ENCODE peak calls at places on chromosomes 5 and 9, in five cellular contexts. Q, M, I, S and F are unnamed samples.

GRCh38 chr5:129361441-129362025 is 98.6 kb upstream of the ADAMTS19 start:
- DNase-seq in Q (peak; percentile 36), M (peak; percentile 72), I (no peak), S (no peak), F (no peak)

GRCh38 chr9:70113403-70114022 is 69.9 kb downstream of the MAMDC2 start:
- DNase-seq in Q (peak; percentile 75), M (peak; percentile 82), I (no peak), S (no peak), F (peak; percentile 51)

GRCh38 chr5:14386882-14387575 is 194.6 kb upstream of the OTULINL start:
- DNase-seq in Q (no peak), M (peak; percentile 30), I (no peak), S (no peak), F (no peak)

GRCh38 chr9:36818242-36818938 is 215.7 kb downstream of the PAX5 start:
- DNase-seq in Q (no peak), M (peak; percentile 48), I (no peak), S (no peak), F (no peak)

GRCh38 chr5:69484891-69485290 is 7.7 kb upstream of the OCLN start:
- DNase-seq in Q (peak; percentile 88), M (no peak), I (no peak), S (no peak), F (no peak)

GRCh38 chr9:68781866-68782265 is 76.8 kb downstream of the PIP5K1B start:
- DNase-seq in Q (no peak), M (no peak), I (no peak), S (no peak), F (no peak)

GRCh38 chr5:5419291-5420210 is 2.9 kb upstream of the ICE1 start:
- DNase-seq in Q (peak; percentile 93), M (peak; percentile 79), I (no peak), S (peak; percentile 30), F (peak; percentile 82)

GRCh38 chr5:25763781-25764180 is 1119.0 kb upstream of the CDH10 start:
- DNase-seq in Q (no peak), M (no peak), I (no peak), S (no peak), F (no peak)

GRCh38 chr5:138655530-138656245 is 80.5 kb upstream of the HSPA9 start:
- DNase-seq in Q (no peak), M (no peak), I (peak; percentile 22), S (no peak), F (no peak)

GRCh38 chr5:135545115-135545514 is 9.4 kb upstream of the NEUROG1 start:
- DNase-seq in Q (no peak), M (peak; percentile 49), I (no peak), S (no peak), F (no peak)

GRCh38 chr5:78501411-78502338 is 141.3 kb downstream of the SCAMP1 start:
- DNase-seq in Q (no peak), M (no peak), I (no peak), S (no peak), F (no peak)

GRCh38 chr9:81578606-81579005 is 110.7 kb downstream of the TLE1 start:
- DNase-seq in Q (peak; percentile 62), M (no peak), I (no peak), S (no peak), F (no peak)

GRCh38 chr5:61637566-61637965 is 305.5 kb downstream of the ZSWIM6 start:
- DNase-seq in Q (no peak), M (peak; percentile 33), I (no peak), S (no peak), F (no peak)

GRCh38 chr5:112878760-112879159 is 17.7 kb downstream of the SRP19 start:
- DNase-seq in Q (peak; percentile 67), M (peak; percentile 19), I (no peak), S (no peak), F (no peak)

GRCh38 chr5:44875661-44876250 is 67.0 kb downstream of the MRPS30 start:
- DNase-seq in Q (peak; percentile 65), M (peak; percentile 7), I (peak; percentile 78), S (no peak), F (no peak)

GRCh38 chr5:26807231-26808199 is 230.9 kb downstream of the CDH9 start:
- DNase-seq in Q (no peak), M (peak; percentile 31), I (no peak), S (no peak), F (no peak)

GRCh38 chr5:66646570-66646969 is 50.4 kb downstream of the MAST4 start:
- DNase-seq in Q (no peak), M (no peak), I (no peak), S (no peak), F (no peak)

GRCh38 chr5:10046681-10047080 is 203.0 kb downstream of the ATPSCKMT start:
- DNase-seq in Q (no peak), M (no peak), I (no peak), S (no peak), F (no peak)

GRCh38 chr5:172342907-172343306 is 59.3 kb upstream of the UBTD2 start:
- DNase-seq in Q (peak; percentile 34), M (no peak), I (no peak), S (no peak), F (no peak)

GRCh38 chr9:111525056-111525977 is at the start of gene ZNF483:
- DNase-seq in Q (peak; percentile 76), M (peak; percentile 94), I (no peak), S (no peak), F (peak; percentile 91)

GRCh38 chr9:128001411-128002298 is 20.9 kb upstream of the EEIG1 start:
- DNase-seq in Q (peak; percentile 75), M (peak; percentile 79), I (no peak), S (no peak), F (no peak)

GRCh38 chr5:123937230-123937629 is 425.3 kb downstream of the CSNK1G3 start:
- DNase-seq in Q (peak; percentile 70), M (peak; percentile 91), I (peak; percentile 39), S (no peak), F (no peak)

GRCh38 chr9:98450486-98450885 is 195.0 kb upstream of the TBC1D2 start:
- DNase-seq in Q (peak; percentile 55), M (no peak), I (no peak), S (no peak), F (no peak)

GRCh38 chr5:117562647-117563046 is 988.0 kb upstream of the SEMA6A start:
- DNase-seq in Q (no peak), M (no peak), I (no peak), S (no peak), F (no peak)

GRCh38 chr5:886716-887325 is 5.8 kb downstream of the BRD9 start:
- DNase-seq in Q (no peak), M (no peak), I (no peak), S (no peak), F (no peak)

GRCh38 chr5:146884230-146884629 is 5.7 kb upstream of the PPP2R2B start:
- DNase-seq in Q (no peak), M (no peak), I (no peak), S (no peak), F (no peak)

GRCh38 chr9:135281151-135281550 is 193.7 kb downstream of the OLFM1 start:
- DNase-seq in Q (no peak), M (peak; percentile 56), I (no peak), S (no peak), F (no peak)

GRCh38 chr9:131098391-131099087 is 2.2 kb downstream of the AIF1L start:
- DNase-seq in Q (no peak), M (peak; percentile 50), I (no peak), S (no peak), F (no peak)

GRCh38 chr5:14035859-14036440 is 91.5 kb upstream of the DNAH5 start:
- DNase-seq in Q (peak; percentile 99), M (peak; percentile 94), I (peak; percentile 94), S (no peak), F (no peak)

GRCh38 chr9:127078988-127079387 is 43.4 kb downstream of the ANGPTL2 start:
- DNase-seq in Q (no peak), M (no peak), I (no peak), S (no peak), F (no peak)

GRCh38 chr5:31106742-31107546 is 86.5 kb upstream of the CDH6 start:
- DNase-seq in Q (peak; percentile 53), M (peak; percentile 47), I (no peak), S (no peak), F (no peak)

GRCh38 chr5:172606156-172606785 is 34.8 kb upstream of the NEURL1B start:
- DNase-seq in Q (no peak), M (no peak), I (no peak), S (no peak), F (no peak)

GRCh38 chr5:150111121-150111520 is 24.8 kb upstream of the CSF1R start:
- DNase-seq in Q (no peak), M (no peak), I (no peak), S (no peak), F (no peak)

GRCh38 chr9:33813712-33814641 is 3.0 kb upstream of the UBE2R2 start:
- DNase-seq in Q (peak; percentile 78), M (peak; percentile 62), I (peak; percentile 81), S (no peak), F (peak; percentile 56)

GRCh38 chr5:55568629-55569512 is 34.1 kb upstream of the PLPP1 start:
- DNase-seq in Q (peak; percentile 10), M (peak; percentile 28), I (no peak), S (no peak), F (no peak)

GRCh38 chr9:115362101-115362500 is 244.1 kb upstream of the TNC start:
- DNase-seq in Q (no peak), M (no peak), I (no peak), S (no peak), F (no peak)

GRCh38 chr9:134165357-134166315 is 1.3 kb upstream of the RNU6ATAC start:
- DNase-seq in Q (peak; percentile 17), M (no peak), I (no peak), S (no peak), F (no peak)

GRCh38 chr5:6770826-6771607 is 57.8 kb downstream of the TENT4A start:
- DNase-seq in Q (no peak), M (no peak), I (no peak), S (no peak), F (no peak)

GRCh38 chr9:131733601-131734061 is 6.2 kb downstream of the RAPGEF1 start:
- DNase-seq in Q (peak; percentile 96), M (peak; percentile 44), I (peak; percentile 83), S (no peak), F (no peak)

GRCh38 chr9:124297553-124297905 is 39.8 kb downstream of the NEK6 start:
- DNase-seq in Q (peak; percentile 95), M (peak; percentile 60), I (peak; percentile 84), S (no peak), F (no peak)